ENCODE peak calls at places on chromosomes 6 and 20, in five cellular contexts. A is NB4, K is mucosa of descending colon, S is neural progenitor cell, E is OCI-LY7. Y is an unnamed sample.

GRCh38 chr6:66421570-66421969 is 714.5 kb upstream of the EYS start:
- DNase-seq in K (no peak), A (peak), E (no peak), S (peak), Y (no peak)

GRCh38 chr6:72825265-72825918 is 203.5 kb downstream of the KCNQ5 start:
- DNase-seq in E (no peak), A (no peak), S (no peak), K (no peak), Y (peak)

GRCh38 chr6:91166271-91166670 is 579.4 kb upstream of the MAP3K7 start:
- DNase-seq in A (no peak), K (no peak), E (no peak), S (no peak), Y (no peak)

GRCh38 chr20:39855056-39855455 is 834.0 kb downstream of the MAFB start:
- DNase-seq in A (no peak), K (no peak), E (no peak), S (no peak), Y (no peak)

GRCh38 chr6:135876048-135876447 is 24.5 kb downstream of the PDE7B start:
- DNase-seq in S (no peak), E (no peak), K (no peak), A (no peak), Y (no peak)

GRCh38 chr6:135411339-135411738 is 86.2 kb downstream of the AHI1 start:
- DNase-seq in K (peak), S (no peak), E (peak), A (peak), Y (no peak)

GRCh38 chr6:165677091-165677490 is 14.1 kb upstream of the PDE10A start:
- DNase-seq in S (no peak), E (no peak), K (no peak), A (no peak), Y (no peak)

GRCh38 chr6:85923013-85923430 is 280.3 kb upstream of the SYNCRIP start:
- DNase-seq in S (peak), A (peak), E (peak), K (peak), Y (peak)

GRCh38 chr6:288861-289260 is 3.4 kb upstream of the DUSP22 start:
- DNase-seq in S (no peak), K (no peak), A (peak), E (no peak), Y (no peak)

GRCh38 chr6:113857565-113858066 is 471 bp downstream of the MARCKS start:
- DNase-seq in E (no peak), S (peak), A (peak), K (peak), Y (no peak)

GRCh38 chr6:41901882-41902519 is 6.8 kb upstream of the USP49 start:
- DNase-seq in K (peak), S (peak), A (peak), E (peak), Y (no peak)

GRCh38 chr6:48311301-48311700 is 200.3 kb upstream of the PTCHD4 start:
- DNase-seq in K (no peak), A (no peak), E (no peak), S (no peak), Y (no peak)

GRCh38 chr20:19621072-19621471 is 137.0 kb upstream of the RIN2 start:
- DNase-seq in E (no peak), A (peak), K (no peak), S (no peak), Y (no peak)

GRCh38 chr6:18883851-18884250 is 496.7 kb downstream of the RNF144B start:
- DNase-seq in K (no peak), A (no peak), E (no peak), S (no peak), Y (no peak)

GRCh38 chr6:167227984-167228383 is 63.1 kb upstream of the UNC93A start:
- DNase-seq in A (no peak), E (no peak), S (no peak), K (no peak), Y (no peak)

GRCh38 chr6:12585497-12585958 is 131.0 kb upstream of the PHACTR1 start:
- DNase-seq in A (no peak), K (no peak), S (no peak), E (no peak), Y (no peak)

GRCh38 chr20:60589624-60590023 is 631.4 kb downstream of the CDH26 start:
- DNase-seq in K (no peak), A (peak), E (peak), S (peak), Y (no peak)

DNA sequence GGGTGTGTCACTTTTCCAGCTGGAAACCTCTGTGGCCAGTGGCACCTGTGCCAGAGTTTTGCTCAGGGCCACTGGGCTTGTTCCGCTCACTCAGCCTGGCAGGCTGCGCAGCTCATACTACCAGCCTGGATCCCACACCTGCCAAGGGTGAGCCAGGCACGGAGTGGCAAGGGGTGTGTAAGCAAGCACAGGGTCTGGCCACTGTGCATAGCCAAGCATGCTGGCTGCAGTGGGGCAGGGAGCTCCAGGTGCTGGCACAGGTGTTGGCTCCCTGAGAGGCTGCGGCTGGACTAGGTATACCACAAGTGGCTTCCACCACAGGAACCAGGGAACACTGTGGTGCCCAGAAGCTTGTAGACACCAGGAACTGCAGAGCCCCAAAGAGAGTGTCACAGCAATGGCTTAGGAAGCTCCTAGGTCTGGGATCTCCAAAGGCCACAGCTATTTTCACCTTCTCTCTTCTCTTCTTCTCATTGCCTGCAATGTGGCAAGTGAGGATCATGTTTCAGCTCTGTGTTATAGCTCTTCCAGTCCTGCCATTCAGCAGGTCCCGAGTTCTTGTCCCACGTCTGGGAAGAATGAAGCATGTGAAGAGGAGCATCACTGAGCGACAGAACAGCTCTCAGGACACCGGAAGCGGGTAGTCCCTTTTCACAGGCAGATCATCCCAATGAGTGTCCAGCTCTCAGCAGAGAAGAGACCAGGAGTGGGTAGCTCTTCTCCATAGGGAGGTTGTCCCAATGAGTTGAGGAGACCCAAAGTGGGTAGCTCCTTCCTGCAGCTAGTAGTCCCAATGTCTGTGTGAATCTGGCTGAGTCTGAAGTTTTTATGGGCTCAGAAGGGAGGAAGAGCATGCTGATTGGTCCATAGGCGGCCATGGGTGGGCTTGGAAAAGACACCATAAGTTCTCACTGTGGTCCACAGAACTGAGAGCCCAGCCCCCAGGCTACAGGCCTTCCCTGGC is 41.3 kb downstream of the WASF1 start:
- DNase-seq in S (no peak), A (peak), K (no peak), E (peak), Y (no peak)
- H3K4me3 ChIP-seq in S (no peak), A (no peak), K (no peak), E (no peak), Y (no peak)

GRCh38 chr6:49987749-49988148 is 18.3 kb upstream of the DEFB113 start:
- DNase-seq in K (no peak), S (no peak), E (no peak), A (no peak), Y (no peak)
- H3K4me3 ChIP-seq in K (no peak), S (no peak), E (no peak), A (no peak), Y (no peak)

GRCh38 chr6:22132662-22133061 is 164.2 kb downstream of the PRL start:
- DNase-seq in E (no peak), A (no peak), S (no peak), K (no peak), Y (no peak)
- H3K4me3 ChIP-seq in E (no peak), A (no peak), S (no peak), K (no peak), Y (no peak)

GRCh38 chr6:125790403-125791150 is at the start of gene NCOA7:
- DNase-seq in A (peak), E (peak), S (peak), K (peak), Y (peak)
- H3K4me3 ChIP-seq in A (peak), E (peak), S (peak), K (peak), Y (peak)

GRCh38 chr6:77474973-77475372 is 11.7 kb upstream of the HTR1B start:
- DNase-seq in E (no peak), K (no peak), A (no peak), S (no peak), Y (no peak)

GRCh38 chr6:77470983-77471382 is 7.7 kb upstream of the HTR1B start:
- DNase-seq in A (no peak), E (no peak), S (no peak), K (no peak), Y (peak)

GRCh38 chr6:77468939-77469338 is 5.6 kb upstream of the HTR1B start:
- DNase-seq in S (no peak), E (no peak), K (no peak), A (no peak), Y (no peak)

DNA sequence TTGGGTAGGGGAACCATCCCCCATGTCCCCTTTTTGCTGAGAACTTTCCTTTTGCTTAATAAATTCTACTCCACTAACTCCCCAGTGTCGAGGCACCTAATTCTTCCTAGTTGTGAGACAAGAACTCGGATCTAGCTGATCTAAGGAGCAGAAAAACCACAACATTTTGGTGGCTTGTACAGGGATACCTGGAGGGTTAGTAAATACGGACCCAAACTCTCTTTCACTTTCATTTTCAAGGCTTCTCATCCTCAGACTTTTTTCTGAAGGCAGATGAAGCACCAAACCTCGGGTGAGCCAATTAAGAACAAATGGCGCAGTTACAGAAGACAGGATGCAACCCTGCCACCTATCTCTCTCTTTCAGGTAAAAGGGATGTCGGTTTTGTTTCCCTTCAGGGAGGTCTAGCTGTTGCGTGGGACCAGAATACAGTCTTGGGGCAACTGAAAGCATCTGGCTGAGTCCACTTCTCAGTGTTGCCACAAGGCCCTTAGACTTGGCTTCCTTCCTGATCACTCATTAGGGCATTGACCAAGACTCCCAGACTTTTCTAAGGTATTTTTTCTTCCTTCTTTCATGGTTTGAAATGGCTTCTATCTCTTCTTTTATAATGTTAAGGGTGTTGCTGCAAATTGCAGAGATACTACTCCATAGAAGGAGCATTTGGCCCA is 11.1 kb upstream of the HTR1B start:
- DNase-seq in A (no peak), K (no peak), S (no peak), E (no peak), Y (no peak)
- H3K4me3 ChIP-seq in A (no peak), K (no peak), S (no peak), E (no peak), Y (no peak)

DNA sequence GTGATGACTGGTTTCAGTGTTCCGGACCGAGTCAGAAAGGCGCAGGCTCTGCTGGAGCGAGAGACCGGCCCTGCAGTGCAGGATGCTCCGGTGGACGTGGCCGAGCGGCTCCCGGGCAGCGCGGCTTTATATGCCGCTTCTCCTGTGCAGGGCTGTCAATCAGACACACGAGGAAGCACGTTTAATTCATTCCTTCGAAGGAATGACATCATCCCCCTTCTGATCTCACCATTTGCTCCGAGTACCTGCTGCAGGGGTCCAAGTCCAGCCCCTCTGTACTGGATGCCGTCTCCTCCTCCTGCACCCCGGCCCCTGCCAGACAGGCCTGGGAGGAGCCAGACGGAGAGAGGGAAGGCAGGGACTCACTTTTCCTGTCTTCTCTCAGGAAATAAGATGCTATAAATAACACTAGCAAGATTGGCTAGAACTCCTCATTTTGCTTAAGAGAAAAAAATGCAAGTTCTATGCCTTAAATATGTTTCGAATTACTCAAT is at the start of gene THBS2:
- DNase-seq in K (peak), A (no peak), E (no peak), S (peak), Y (peak)
- H3K4me3 ChIP-seq in K (no peak), A (no peak), E (no peak), S (peak), Y (peak)

DNA sequence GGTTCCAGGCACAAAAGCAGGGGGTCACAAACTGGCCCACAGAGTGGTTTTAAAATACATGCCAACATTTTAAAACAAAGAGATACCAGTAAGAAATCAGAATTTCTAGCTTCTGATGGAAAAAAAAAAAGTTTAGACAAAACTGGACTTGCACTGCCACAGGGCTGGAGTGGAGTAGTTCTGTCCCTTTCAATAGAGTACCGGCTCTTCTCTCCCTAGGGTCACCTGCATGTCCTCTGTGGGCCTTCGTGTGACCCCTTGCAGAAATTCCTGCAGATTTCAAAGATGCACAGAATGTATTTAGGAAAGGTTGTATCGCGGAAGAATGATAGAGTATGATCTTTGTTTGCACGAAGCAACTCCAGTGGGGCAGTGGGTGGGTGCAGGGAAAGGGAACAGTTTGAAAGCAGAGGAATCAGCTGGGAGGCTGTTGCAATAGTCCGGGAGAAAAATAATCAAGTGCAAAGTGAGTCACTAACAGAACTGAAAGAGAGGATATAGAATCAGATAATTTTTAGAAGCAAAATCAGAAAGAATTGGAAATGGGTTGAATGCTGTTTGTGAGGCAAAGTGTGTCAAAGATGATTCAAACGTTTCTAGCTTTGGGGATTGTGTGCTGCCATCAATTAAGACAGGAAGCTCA is 97.3 kb upstream of the STXBP5 start:
- DNase-seq in K (no peak), E (no peak), S (no peak), A (peak), Y (peak)
- H3K4me3 ChIP-seq in K (no peak), E (no peak), S (no peak), A (peak), Y (no peak)

DNA sequence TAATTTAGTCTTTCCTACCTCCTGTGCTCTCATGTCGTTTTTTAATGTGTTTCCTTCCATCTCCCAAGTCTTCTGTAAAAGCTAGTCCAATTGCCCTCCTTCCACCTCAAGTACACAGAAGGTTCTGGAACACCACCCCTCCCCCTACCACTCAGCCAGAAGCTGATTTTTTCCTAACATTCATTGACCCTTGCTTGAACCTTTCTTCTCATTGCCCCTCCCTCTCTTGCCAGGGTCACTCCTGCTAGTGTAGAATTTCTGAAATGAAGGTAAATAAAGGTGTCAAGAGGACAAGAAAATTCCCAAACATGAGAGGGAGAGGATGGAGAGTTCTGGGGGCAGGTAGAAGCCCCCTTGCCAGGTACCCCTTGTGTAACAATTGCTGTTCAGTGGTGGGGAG is 38.6 kb downstream of the PLEKHG1 start:
- DNase-seq in A (no peak), E (no peak), S (no peak), K (no peak), Y (no peak)
- H3K4me3 ChIP-seq in A (no peak), E (no peak), S (no peak), K (no peak), Y (no peak)